ENCODE peak calls at places on chromosomes 16 and 17, in four cellular contexts. V is nephron progenitor cell, N is psoas muscle, T is ascending aorta. E is an unnamed sample.

GRCh38 chr17:45394001-45394912 is 38.4 kb downstream of the ARHGAP27 start:
- DNase-seq in T (no peak), V (no peak), N (no peak), E (no peak)

GRCh38 chr17:39165844-39166349 is at the start of gene ARL5C:
- DNase-seq in V (no peak), T (no peak), N (no peak), E (no peak)

GRCh38 chr16:75003931-75004330 is 5.1 kb downstream of the ZNRF1 start:
- DNase-seq in T (peak; percentile 31), V (no peak), N (no peak), E (no peak)

GRCh38 chr17:42655528-42655927 is 3.6 kb upstream of the TUBG2 start:
- DNase-seq in N (no peak), V (no peak), T (no peak), E (no peak)

GRCh38 chr16:15653227-15653626 is 3.2 kb downstream of the NDE1 start:
- DNase-seq in T (peak; percentile 67), N (no peak), V (no peak), E (no peak)

GRCh38 chr17:74427763-74428153 is 4.1 kb upstream of the GPRC5C start:
- DNase-seq in T (no peak), V (no peak), N (no peak), E (no peak)

GRCh38 chr17:79075433-79075805 is 795 bp downstream of the ENGASE start:
- DNase-seq in T (no peak), V (no peak), N (no peak), E (no peak)

GRCh38 chr16:22335668-22336246 is 38.5 kb downstream of the POLR3E start:
- DNase-seq in N (no peak), V (no peak), T (no peak), E (no peak)

GRCh38 chr16:14400285-14400977 is 229.6 kb downstream of the PARN start:
- DNase-seq in V (no peak), T (no peak), N (no peak), E (no peak)

GRCh38 chr17:36602924-36603384 is 1.6 kb downstream of the MRM1 start:
- DNase-seq in V (peak; percentile 77), N (peak; percentile 56), T (peak; percentile 80), E (no peak)

GRCh38 chr17:78510141-78510935 is 66.9 kb downstream of the DNAH17 start:
- DNase-seq in T (no peak), V (no peak), N (no peak), E (no peak)

GRCh38 chr16:80837421-80838263 is 33.2 kb upstream of the CDYL2 start:
- DNase-seq in V (no peak), T (no peak), N (no peak), E (no peak)

GRCh38 chr17:78892936-78893379 is 10.0 kb downstream of the CEP295NL start:
- DNase-seq in V (no peak), N (no peak), T (no peak), E (no peak)

GRCh38 chr17:47615766-47616424 is 33.8 kb upstream of the KPNB1 start:
- DNase-seq in N (no peak), T (no peak), V (peak; percentile 6), E (no peak)

GRCh38 chr16:58515871-58516767 is 802 bp downstream of the SETD6 start:
- DNase-seq in T (no peak), V (peak; percentile 33), N (peak; percentile 77), E (peak; percentile 80)

GRCh38 chr16:27721548-27722265 is 171.8 kb downstream of the KATNIP start:
- DNase-seq in N (peak; percentile 83), T (peak; percentile 73), V (no peak), E (peak; percentile 20)

GRCh38 chr16:89982318-89982717 is 33.8 kb downstream of the DEF8 start:
- DNase-seq in T (no peak), N (peak; percentile 59), V (no peak), E (no peak)

GRCh38 chr16:89599451-89599858 is 14.0 kb upstream of the DPEP1 start:
- DNase-seq in T (no peak), V (peak; percentile 61), N (no peak), E (no peak)

GRCh38 chr16:60123387-60124023 is 1389.4 kb upstream of the GOT2 start:
- DNase-seq in V (no peak), N (no peak), T (no peak), E (no peak)

GRCh38 chr16:3536271-3536671 is 35.5 kb downstream of the CLUAP1 start:
- DNase-seq in V (no peak), T (no peak), N (no peak), E (no peak)

GRCh38 chr17:35257080-35257701 is 14.3 kb downstream of the SLFN5 start:
- DNase-seq in N (no peak), T (no peak), V (no peak), E (no peak)

DNA sequence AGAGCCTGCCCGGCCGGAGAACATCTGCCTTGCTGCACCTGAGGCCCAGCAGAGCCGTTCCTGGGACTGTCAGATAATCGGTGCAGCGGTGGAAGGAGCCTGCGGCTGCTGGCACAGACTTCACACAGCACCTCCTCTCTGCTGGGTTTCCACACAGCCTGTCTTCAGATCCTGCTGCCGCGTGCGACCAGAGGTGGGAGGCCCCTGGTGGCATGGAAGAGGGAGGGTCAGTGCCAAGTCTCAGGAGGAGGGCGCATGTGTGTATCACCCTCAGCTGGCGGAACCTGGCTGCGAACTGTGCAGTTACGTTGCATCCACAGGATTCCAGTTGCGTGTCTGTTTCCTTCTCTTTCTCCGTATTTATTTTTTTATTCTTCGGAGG is 3.3 kb downstream of the CDK5R1 start:
- DNase-seq in V (no peak), T (no peak), N (no peak), E (peak; percentile 70)
- TF ChIP-seq CTCF in V (no peak), T (no peak), N (no peak), E (no peak)

GRCh38 chr17:21245703-21246102 is 7.5 kb downstream of the NATD1 start:
- DNase-seq in V (no peak), T (no peak), N (peak; percentile 90), E (no peak)
- TF ChIP-seq CTCF in V (no peak), T (no peak), N (no peak), E (no peak)

GRCh38 chr16:51968756-51969155 is 578.2 kb downstream of the TOX3 start:
- DNase-seq in N (no peak), V (no peak), T (no peak), E (no peak)

GRCh38 chr16:51967566-51967965 is 579.4 kb downstream of the TOX3 start:
- DNase-seq in V (peak; percentile 15), T (no peak), N (no peak), E (no peak)

DNA sequence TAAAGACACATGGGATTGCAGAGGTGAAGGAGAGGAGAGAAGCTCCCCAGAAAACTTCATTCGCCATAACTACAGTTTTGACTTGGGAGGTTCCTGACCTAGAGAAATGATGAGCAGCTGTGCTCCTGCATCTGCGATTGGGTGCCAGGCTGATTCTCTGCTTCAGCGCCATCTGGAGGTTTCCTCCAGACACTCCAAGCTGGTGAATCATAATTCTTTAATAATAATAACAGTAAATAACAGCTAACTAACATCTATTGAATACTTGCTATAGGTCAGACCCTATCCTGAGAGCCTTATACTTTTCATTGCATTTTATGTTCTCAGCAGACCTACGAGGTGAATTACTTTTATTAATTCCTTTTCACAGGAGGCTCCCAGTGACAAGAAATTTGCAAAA is 575.8 kb downstream of the TOX3 start:
- DNase-seq in V (peak; percentile 38), T (no peak), N (no peak), E (no peak)
- TF ChIP-seq CTCF in V (peak; percentile 62), T (no peak), N (no peak), E (peak; percentile 65)

GRCh38 chr17:9895923-9896322 is 9.1 kb downstream of the RCVRN start:
- DNase-seq in T (no peak), N (no peak), V (no peak), E (no peak)

GRCh38 chr17:9893606-9894005 is 11.5 kb downstream of the RCVRN start:
- DNase-seq in T (no peak), V (no peak), N (no peak), E (no peak)

GRCh38 chr17:9886141-9886930 is 18.7 kb downstream of the RCVRN start:
- DNase-seq in N (no peak), T (no peak), V (no peak), E (no peak)

GRCh38 chr17:9887521-9887920 is 17.6 kb downstream of the RCVRN start:
- DNase-seq in N (no peak), V (no peak), T (no peak), E (no peak)

DNA sequence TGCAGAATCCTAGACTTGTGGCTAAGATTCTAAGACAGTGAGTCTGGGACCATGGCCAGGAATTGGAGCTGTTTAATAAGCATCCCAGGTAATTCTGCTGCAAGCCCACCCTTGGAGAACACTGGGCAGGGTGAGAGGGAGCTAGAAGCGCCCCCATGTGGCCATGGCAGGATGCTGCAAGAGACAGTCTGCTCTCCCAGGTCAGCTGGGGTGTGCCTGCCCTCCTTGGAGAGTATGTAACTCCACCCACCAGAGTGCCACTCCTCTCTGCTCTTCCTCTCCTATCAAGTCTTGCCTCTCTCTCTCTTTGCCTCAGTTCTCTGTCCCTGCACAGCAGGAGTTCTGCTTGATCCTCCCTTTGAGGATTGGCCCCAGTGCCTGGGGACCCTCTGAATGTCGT is 14.9 kb downstream of the RCVRN start:
- DNase-seq in T (no peak), V (peak; percentile 54), N (no peak), E (no peak)
- TF ChIP-seq CTCF in T (peak; percentile 21), V (peak; percentile 71), N (peak; percentile 32), E (peak; percentile 77)

E was measured in chondrocyte.